ENCODE peak calls at places on chromosomes 16 and 17, in nine cellular contexts. One of them, this sample, is unnamed.

GRCh38 chr16:27286446-27286845 is 17.9 kb upstream of the NSMCE1 start:
- DNase-seq in omental fat pad: no peak
- DNase-seq in PC-3: peak
- DNase-seq in astrocyte of the spinal cord: peak
- DNase-seq in progenitor cell of endocrine pancreas: no peak
- DNase-seq in keratinocyte: peak
- DNase-seq in body of pancreas: peak
- DNase-seq in fibroblast of lung: peak
- DNase-seq in AG10803: peak
- DNase-seq in this sample: no peak

GRCh38 chr17:74152591-74153455 is 50.7 kb upstream of the RPL38 start:
- DNase-seq in AG10803: peak
- DNase-seq in progenitor cell of endocrine pancreas: no peak
- DNase-seq in keratinocyte: no peak
- DNase-seq in astrocyte of the spinal cord: no peak
- DNase-seq in body of pancreas: no peak
- DNase-seq in omental fat pad: no peak
- DNase-seq in PC-3: no peak
- DNase-seq in fibroblast of lung: no peak
- DNase-seq in this sample: no peak

GRCh38 chr16:11639925-11640899 is 28.0 kb upstream of the SNN start:
- DNase-seq in keratinocyte: peak
- DNase-seq in omental fat pad: peak
- DNase-seq in fibroblast of lung: peak
- DNase-seq in PC-3: peak
- DNase-seq in body of pancreas: peak
- DNase-seq in AG10803: peak
- DNase-seq in progenitor cell of endocrine pancreas: no peak
- DNase-seq in astrocyte of the spinal cord: peak
- DNase-seq in this sample: no peak

GRCh38 chr17:57898487-57899311 is 48.9 kb upstream of the MRPS23 start:
- DNase-seq in progenitor cell of endocrine pancreas: no peak
- DNase-seq in keratinocyte: no peak
- DNase-seq in astrocyte of the spinal cord: peak
- DNase-seq in AG10803: peak
- DNase-seq in fibroblast of lung: peak
- DNase-seq in omental fat pad: no peak
- DNase-seq in PC-3: no peak
- DNase-seq in body of pancreas: peak
- DNase-seq in this sample: no peak

GRCh38 chr17:40167685-40168261 is 9.5 kb upstream of the RAPGEFL1 start:
- DNase-seq in body of pancreas: no peak
- DNase-seq in AG10803: no peak
- DNase-seq in PC-3: no peak
- DNase-seq in keratinocyte: no peak
- DNase-seq in progenitor cell of endocrine pancreas: no peak
- DNase-seq in omental fat pad: no peak
- DNase-seq in fibroblast of lung: no peak
- DNase-seq in astrocyte of the spinal cord: no peak
- DNase-seq in this sample: no peak

GRCh38 chr16:77675464-77676324 is 46.6 kb upstream of the NUDT7 start:
- DNase-seq in progenitor cell of endocrine pancreas: peak
- DNase-seq in PC-3: peak
- DNase-seq in AG10803: peak
- DNase-seq in body of pancreas: peak
- DNase-seq in keratinocyte: peak
- DNase-seq in fibroblast of lung: peak
- DNase-seq in astrocyte of the spinal cord: peak
- DNase-seq in omental fat pad: peak
- DNase-seq in this sample: peak

GRCh38 chr17:40452921-40453378 is 9.7 kb downstream of the IGFBP4 start:
- DNase-seq in fibroblast of lung: peak
- DNase-seq in astrocyte of the spinal cord: no peak
- DNase-seq in keratinocyte: no peak
- DNase-seq in AG10803: no peak
- DNase-seq in body of pancreas: no peak
- DNase-seq in PC-3: peak
- DNase-seq in omental fat pad: no peak
- DNase-seq in progenitor cell of endocrine pancreas: no peak
- DNase-seq in this sample: no peak

GRCh38 chr16:1651509-1652342 is 26.4 kb upstream of the JPT2 start:
- DNase-seq in progenitor cell of endocrine pancreas: no peak
- DNase-seq in keratinocyte: no peak
- DNase-seq in body of pancreas: no peak
- DNase-seq in omental fat pad: no peak
- DNase-seq in astrocyte of the spinal cord: no peak
- DNase-seq in PC-3: peak
- DNase-seq in fibroblast of lung: peak
- DNase-seq in AG10803: no peak
- DNase-seq in this sample: no peak

GRCh38 chr17:67071595-67071994 is 27.2 kb downstream of the CACNG1 start:
- DNase-seq in progenitor cell of endocrine pancreas: no peak
- DNase-seq in astrocyte of the spinal cord: no peak
- DNase-seq in PC-3: no peak
- DNase-seq in body of pancreas: no peak
- DNase-seq in AG10803: no peak
- DNase-seq in fibroblast of lung: no peak
- DNase-seq in omental fat pad: no peak
- DNase-seq in keratinocyte: no peak
- DNase-seq in this sample: no peak

GRCh38 chr17:56699186-56699895 is 105.8 kb downstream of the NOG start:
- DNase-seq in omental fat pad: no peak
- DNase-seq in keratinocyte: peak
- DNase-seq in astrocyte of the spinal cord: peak
- DNase-seq in PC-3: peak
- DNase-seq in progenitor cell of endocrine pancreas: no peak
- DNase-seq in AG10803: peak
- DNase-seq in fibroblast of lung: peak
- DNase-seq in body of pancreas: peak
- DNase-seq in this sample: no peak

GRCh38 chr16:68074850-68075249 is 10.3 kb upstream of the NFATC3 start:
- DNase-seq in PC-3: no peak
- DNase-seq in AG10803: no peak
- DNase-seq in fibroblast of lung: no peak
- DNase-seq in astrocyte of the spinal cord: no peak
- DNase-seq in keratinocyte: no peak
- DNase-seq in omental fat pad: no peak
- DNase-seq in progenitor cell of endocrine pancreas: no peak
- DNase-seq in body of pancreas: peak
- DNase-seq in this sample: no peak

GRCh38 chr17:77451894-77452852 is 311.4 kb downstream of the SEC14L1 start:
- DNase-seq in body of pancreas: peak
- DNase-seq in omental fat pad: no peak
- DNase-seq in PC-3: no peak
- DNase-seq in AG10803: peak
- DNase-seq in keratinocyte: no peak
- DNase-seq in astrocyte of the spinal cord: peak
- DNase-seq in fibroblast of lung: peak
- DNase-seq in progenitor cell of endocrine pancreas: peak
- DNase-seq in this sample: no peak

GRCh38 chr17:67392111-67392510 is 15.0 kb downstream of the PITPNC1 start:
- DNase-seq in PC-3: no peak
- DNase-seq in astrocyte of the spinal cord: no peak
- DNase-seq in AG10803: no peak
- DNase-seq in keratinocyte: no peak
- DNase-seq in progenitor cell of endocrine pancreas: no peak
- DNase-seq in body of pancreas: no peak
- DNase-seq in omental fat pad: no peak
- DNase-seq in fibroblast of lung: no peak
- DNase-seq in this sample: no peak

GRCh38 chr16:54326266-54326662 is 39.7 kb upstream of the IRX3 start:
- DNase-seq in omental fat pad: no peak
- DNase-seq in AG10803: peak
- DNase-seq in PC-3: no peak
- DNase-seq in progenitor cell of endocrine pancreas: no peak
- DNase-seq in body of pancreas: peak
- DNase-seq in keratinocyte: no peak
- DNase-seq in astrocyte of the spinal cord: peak
- DNase-seq in fibroblast of lung: no peak
- DNase-seq in this sample: no peak

GRCh38 chr16:1884155-1884760 is 12.3 kb upstream of the MEIOB start:
- DNase-seq in progenitor cell of endocrine pancreas: no peak
- DNase-seq in astrocyte of the spinal cord: no peak
- DNase-seq in body of pancreas: peak
- DNase-seq in AG10803: peak
- DNase-seq in fibroblast of lung: no peak
- DNase-seq in keratinocyte: no peak
- DNase-seq in PC-3: peak
- DNase-seq in omental fat pad: no peak
- DNase-seq in this sample: no peak

GRCh38 chr17:1577186-1577585 is 14.6 kb upstream of the PITPNA start:
- DNase-seq in AG10803: peak
- DNase-seq in keratinocyte: no peak
- DNase-seq in omental fat pad: peak
- DNase-seq in PC-3: peak
- DNase-seq in progenitor cell of endocrine pancreas: no peak
- DNase-seq in fibroblast of lung: peak
- DNase-seq in astrocyte of the spinal cord: peak
- DNase-seq in body of pancreas: peak
- DNase-seq in this sample: no peak

GRCh38 chr16:64543401-64543800 is 578.5 kb downstream of the CDH11 start:
- DNase-seq in PC-3: no peak
- DNase-seq in body of pancreas: no peak
- DNase-seq in astrocyte of the spinal cord: no peak
- DNase-seq in keratinocyte: no peak
- DNase-seq in AG10803: peak
- DNase-seq in progenitor cell of endocrine pancreas: no peak
- DNase-seq in omental fat pad: no peak
- DNase-seq in fibroblast of lung: no peak
- DNase-seq in this sample: no peak

GRCh38 chr16:64539811-64540210 is 582.1 kb downstream of the CDH11 start:
- DNase-seq in fibroblast of lung: no peak
- DNase-seq in body of pancreas: no peak
- DNase-seq in omental fat pad: no peak
- DNase-seq in PC-3: no peak
- DNase-seq in astrocyte of the spinal cord: no peak
- DNase-seq in AG10803: no peak
- DNase-seq in progenitor cell of endocrine pancreas: no peak
- DNase-seq in keratinocyte: no peak
- DNase-seq in this sample: no peak

GRCh38 chr16:64544859-64545258 is 577.0 kb downstream of the CDH11 start:
- DNase-seq in fibroblast of lung: no peak
- DNase-seq in PC-3: no peak
- DNase-seq in body of pancreas: no peak
- DNase-seq in astrocyte of the spinal cord: no peak
- DNase-seq in AG10803: no peak
- DNase-seq in progenitor cell of endocrine pancreas: no peak
- DNase-seq in keratinocyte: no peak
- DNase-seq in omental fat pad: no peak
- DNase-seq in this sample: no peak

GRCh38 chr16:64540449-64540848 is 581.4 kb downstream of the CDH11 start:
- DNase-seq in progenitor cell of endocrine pancreas: no peak
- DNase-seq in AG10803: no peak
- DNase-seq in omental fat pad: no peak
- DNase-seq in astrocyte of the spinal cord: no peak
- DNase-seq in body of pancreas: no peak
- DNase-seq in fibroblast of lung: no peak
- DNase-seq in keratinocyte: no peak
- DNase-seq in PC-3: no peak
- DNase-seq in this sample: no peak

GRCh38 chr16:64542152-64542551 is 579.7 kb downstream of the CDH11 start:
- DNase-seq in astrocyte of the spinal cord: no peak
- DNase-seq in fibroblast of lung: no peak
- DNase-seq in progenitor cell of endocrine pancreas: no peak
- DNase-seq in keratinocyte: no peak
- DNase-seq in AG10803: no peak
- DNase-seq in omental fat pad: no peak
- DNase-seq in body of pancreas: no peak
- DNase-seq in PC-3: no peak
- DNase-seq in this sample: no peak
- TF ChIP-seq CTCF in astrocyte of the spinal cord: no peak
- TF ChIP-seq CTCF in fibroblast of lung: no peak
- TF ChIP-seq CTCF in progenitor cell of endocrine pancreas: no peak
- TF ChIP-seq CTCF in keratinocyte: no peak
- TF ChIP-seq CTCF in AG10803: no peak
- TF ChIP-seq CTCF in omental fat pad: no peak
- TF ChIP-seq CTCF in body of pancreas: no peak
- TF ChIP-seq CTCF in PC-3: no peak
- TF ChIP-seq CTCF in this sample: no peak

GRCh38 chr17:44005527-44005864 is 1.1 kb downstream of the NAGS start:
- DNase-seq in AG10803: no peak
- DNase-seq in astrocyte of the spinal cord: no peak
- DNase-seq in keratinocyte: no peak
- DNase-seq in omental fat pad: no peak
- DNase-seq in PC-3: no peak
- DNase-seq in fibroblast of lung: no peak
- DNase-seq in body of pancreas: no peak
- DNase-seq in progenitor cell of endocrine pancreas: no peak
- DNase-seq in this sample: no peak
- TF ChIP-seq CTCF in AG10803: no peak
- TF ChIP-seq CTCF in astrocyte of the spinal cord: no peak
- TF ChIP-seq CTCF in keratinocyte: no peak
- TF ChIP-seq CTCF in omental fat pad: no peak
- TF ChIP-seq CTCF in PC-3: no peak
- TF ChIP-seq CTCF in fibroblast of lung: no peak
- TF ChIP-seq CTCF in body of pancreas: no peak
- TF ChIP-seq CTCF in progenitor cell of endocrine pancreas: no peak
- TF ChIP-seq CTCF in this sample: no peak

GRCh38 chr17:31517524-31517923 is 126.0 kb downstream of the RAB11FIP4 start:
- DNase-seq in fibroblast of lung: no peak
- DNase-seq in AG10803: no peak
- DNase-seq in body of pancreas: no peak
- DNase-seq in astrocyte of the spinal cord: no peak
- DNase-seq in omental fat pad: no peak
- DNase-seq in keratinocyte: no peak
- DNase-seq in PC-3: peak
- DNase-seq in progenitor cell of endocrine pancreas: no peak
- DNase-seq in this sample: no peak
- TF ChIP-seq CTCF in fibroblast of lung: peak
- TF ChIP-seq CTCF in AG10803: peak
- TF ChIP-seq CTCF in body of pancreas: no peak
- TF ChIP-seq CTCF in astrocyte of the spinal cord: peak
- TF ChIP-seq CTCF in omental fat pad: no peak
- TF ChIP-seq CTCF in keratinocyte: peak
- TF ChIP-seq CTCF in PC-3: peak
- TF ChIP-seq CTCF in progenitor cell of endocrine pancreas: peak
- TF ChIP-seq CTCF in this sample: no peak

DNA sequence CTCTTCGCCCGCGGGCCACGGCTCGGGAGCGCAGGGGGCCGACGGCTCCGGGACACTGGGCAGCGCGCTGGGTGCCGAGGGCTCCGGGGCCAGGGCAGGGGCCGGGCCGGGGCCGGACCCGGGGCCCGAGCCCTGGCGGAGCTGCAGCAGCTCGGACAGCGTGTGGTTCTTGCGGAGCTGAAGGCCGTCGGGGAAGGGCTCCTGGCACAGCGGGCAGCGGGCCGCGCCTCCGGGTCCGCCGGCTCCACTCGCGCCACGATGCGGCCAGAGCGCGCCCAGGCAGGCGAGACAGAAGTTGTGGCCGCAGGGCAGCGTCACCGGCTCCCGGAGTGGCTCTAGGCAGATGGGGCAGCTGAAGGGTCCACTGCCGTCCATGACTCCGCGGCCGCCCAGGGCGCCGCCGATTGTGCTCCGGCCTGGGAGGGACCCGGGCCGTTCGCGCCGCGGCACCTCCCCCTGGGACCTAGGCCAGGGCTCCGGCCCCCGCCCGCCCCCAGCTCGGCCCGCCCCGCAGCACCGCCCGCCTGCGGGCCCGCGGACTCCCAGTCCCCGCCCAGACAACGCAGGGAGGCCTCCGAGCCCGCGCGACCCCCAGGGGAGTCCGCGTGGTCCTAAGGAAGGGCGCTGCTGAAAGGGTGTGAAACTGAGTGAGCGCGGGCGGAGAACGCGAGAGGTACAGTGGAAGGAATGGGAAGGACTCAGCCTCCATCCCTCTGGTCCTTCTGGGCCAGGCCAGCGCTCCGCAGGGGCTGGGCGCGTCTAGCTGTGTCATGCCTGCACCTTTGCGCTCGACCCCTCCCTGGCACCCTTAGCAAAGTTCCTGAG is at the start of gene TRIM47:
- DNase-seq in body of pancreas: peak
- DNase-seq in progenitor cell of endocrine pancreas: no peak
- DNase-seq in omental fat pad: no peak
- DNase-seq in astrocyte of the spinal cord: peak
- DNase-seq in keratinocyte: no peak
- DNase-seq in PC-3: peak
- DNase-seq in fibroblast of lung: peak
- DNase-seq in AG10803: peak
- DNase-seq in this sample: no peak
- TF ChIP-seq CTCF in body of pancreas: no peak
- TF ChIP-seq CTCF in progenitor cell of endocrine pancreas: no peak
- TF ChIP-seq CTCF in omental fat pad: no peak
- TF ChIP-seq CTCF in astrocyte of the spinal cord: peak
- TF ChIP-seq CTCF in keratinocyte: peak
- TF ChIP-seq CTCF in PC-3: no peak
- TF ChIP-seq CTCF in fibroblast of lung: peak
- TF ChIP-seq CTCF in AG10803: peak
- TF ChIP-seq CTCF in this sample: no peak

This sample was measured in CD4-positive, alpha-beta T cell.